ENCODE peak calls at places on chromosomes 7 and 10, in seven cellular contexts. H is ecto neural progenitor cell; U is AG09319; K is NB4; O is heart left ventricle; L is lung; I is stimulated activated CD4-positive, alpha-beta T cell treated with anti-CD3 and anti-CD28 coated beads, Interleukin-2, amount 100 ng/mL, for 48 hours. E is an unnamed sample.

GRCh38 chr7:113918946-113919345 is at the start of gene PPP1R3A:
- DNase-seq in H (no peak), K (peak; percentile 8), U (no peak), I (no peak), O (no peak), L (no peak), E (no peak)

GRCh38 chr10:82378146-82378545 is 503.2 kb downstream of the NRG3 start:
- DNase-seq in I (no peak), L (peak; percentile 56), H (no peak), O (no peak), U (no peak), K (no peak), E (no peak)

GRCh38 chr7:1508277-1508758 is 4.1 kb upstream of the INTS1 start:
- DNase-seq in K (peak; percentile 65), I (no peak), L (no peak), H (no peak), O (no peak), U (no peak), E (no peak)

GRCh38 chr7:130490888-130491771 is 755 bp upstream of the MEST start:
- DNase-seq in K (no peak), I (peak; percentile 30), U (no peak), L (no peak), O (peak; percentile 47), H (peak; percentile 79), E (no peak)

GRCh38 chr10:74963549-74963948 is 137.1 kb downstream of the KAT6B start:
- DNase-seq in K (peak; percentile 53), U (no peak), I (no peak), H (no peak), O (no peak), L (no peak), E (no peak)

GRCh38 chr10:58898854-58899573 is 277.4 kb upstream of the PHYHIPL start:
- DNase-seq in K (no peak), O (no peak), I (no peak), H (no peak), L (no peak), U (no peak), E (no peak)

GRCh38 chr7:35450456-35450855 is 196.6 kb upstream of the TBX20 start:
- DNase-seq in K (no peak), L (no peak), U (no peak), I (no peak), O (no peak), H (no peak), E (no peak)

GRCh38 chr10:114544045-114544659 is 113.9 kb downstream of the ABLIM1 start:
- DNase-seq in L (no peak), O (no peak), U (no peak), I (no peak), K (peak; percentile 88), H (no peak), E (no peak)

GRCh38 chr7:99105756-99106155 is 38.2 kb downstream of the SMURF1 start:
- DNase-seq in I (no peak), O (no peak), L (no peak), H (no peak), K (no peak), U (no peak), E (no peak)

GRCh38 chr10:97644961-97645360 is 4.5 kb downstream of the PI4K2A start:
- DNase-seq in H (no peak), U (no peak), O (no peak), K (no peak), I (no peak), L (no peak), E (no peak)

GRCh38 chr7:31958216-31958615 is 112.0 kb downstream of the PDE1C start:
- DNase-seq in L (no peak), H (no peak), K (no peak), U (no peak), I (no peak), O (no peak), E (no peak)

GRCh38 chr7:45068236-45069023 is 20.3 kb downstream of the NACAD start:
- DNase-seq in U (no peak), K (no peak), L (no peak), O (no peak), H (no peak), I (no peak), E (no peak)

GRCh38 chr10:66827353-66827752 is 98.5 kb upstream of the LRRTM3 start:
- DNase-seq in K (no peak), L (no peak), U (no peak), H (no peak), O (no peak), I (no peak), E (no peak)

GRCh38 chr10:102629661-102630614 is 14.3 kb upstream of the TRIM8 start:
- DNase-seq in L (no peak), K (peak; percentile 95), I (no peak), U (peak; percentile 52), H (peak; percentile 75), O (no peak), E (no peak)

GRCh38 chr7:53740971-53741370 is 705.5 kb downstream of the POM121L12 start:
- DNase-seq in H (no peak), L (no peak), I (no peak), K (no peak), O (no peak), U (no peak), E (no peak)

GRCh38 chr7:121244120-121244865 is 84.5 kb upstream of the WNT16 start:
- DNase-seq in I (no peak), H (no peak), K (no peak), L (no peak), U (no peak), O (no peak), E (no peak)

GRCh38 chr7:42236266-42237161 is 495 bp downstream of the GLI3 start:
- DNase-seq in H (peak; percentile 75), I (no peak), K (no peak), U (no peak), O (peak; percentile 62), L (no peak), E (peak; percentile 56)

GRCh38 chr10:3803884-3804741 is 19.1 kb upstream of the KLF6 start:
- DNase-seq in L (no peak), H (no peak), U (no peak), I (no peak), K (peak; percentile 74), O (no peak), E (no peak)

GRCh38 chr7:130276796-130277762 is 10.4 kb downstream of the CPA2 start:
- DNase-seq in K (no peak), I (peak; percentile 35), O (no peak), U (no peak), L (no peak), H (no peak), E (no peak)

GRCh38 chr10:113023017-113023416 is 73.0 kb downstream of the TCF7L2 start:
- DNase-seq in K (no peak), O (no peak), L (peak; percentile 73), I (no peak), H (no peak), U (no peak), E (no peak)

GRCh38 chr10:51215956-51216834 is 141.9 kb downstream of the PRKG1 start:
- DNase-seq in L (no peak), I (no peak), U (no peak), H (no peak), O (no peak), K (no peak), E (no peak)

GRCh38 chr7:129531721-129532120 is 29.4 kb downstream of the SMKR1 start:
- DNase-seq in L (no peak), H (no peak), I (no peak), U (no peak), O (no peak), K (no peak), E (no peak)

GRCh38 chr7:36370046-36370445 is 19.6 kb upstream of the ANLN start:
- DNase-seq in U (no peak), L (no peak), H (no peak), O (no peak), K (no peak), I (no peak), E (no peak)

GRCh38 chr10:514137-514671 is 175.3 kb downstream of the DIP2C start:
- DNase-seq in O (no peak), I (no peak), L (peak; percentile 41), U (no peak), H (no peak), K (no peak), E (no peak)

GRCh38 chr10:64636461-64636860 is 1115.3 kb downstream of the REEP3 start:
- DNase-seq in O (no peak), U (no peak), I (no peak), L (no peak), H (no peak), K (no peak), E (no peak)

GRCh38 chr7:25897261-25897782 is 254.7 kb upstream of the NFE2L3 start:
- DNase-seq in I (no peak), K (peak; percentile 95), H (no peak), L (no peak), O (no peak), U (no peak), E (no peak)

GRCh38 chr7:106736508-106737201 is 75.7 kb upstream of the CCDC71L start:
- DNase-seq in I (peak; percentile 19), H (no peak), U (peak; percentile 61), O (peak; percentile 21), K (peak; percentile 73), L (peak; percentile 41), E (no peak)

GRCh38 chr7:6015917-6016652 is 7.0 kb downstream of the AIMP2 start:
- DNase-seq in U (peak; percentile 99), L (peak; percentile 69), I (no peak), O (peak; percentile 56), K (no peak), H (no peak), E (no peak)